ENCODE peak calls at places on chromosome 4, in five cellular contexts. J is cardiac muscle cell, O is mesendoderm, L is fibroblast of lung, A is HCT116. D is an unnamed sample.

GRCh38 chr4:174559894-174560293 is 37.6 kb upstream of the HPGD start:
- DNase-seq in L (no peak), J (no peak), A (no peak), O (peak), D (no peak)

GRCh38 chr4:43485196-43485595 is 592.7 kb downstream of the GRXCR1 start:
- DNase-seq in O (peak), A (no peak), J (no peak), L (no peak), D (no peak)

GRCh38 chr4:54230479-54231418 is 1.7 kb downstream of the PDGFRA start:
- DNase-seq in J (peak), A (no peak), O (peak), L (peak), D (no peak)

GRCh38 chr4:98780111-98780549 is 121.7 kb upstream of the TSPAN5 start:
- DNase-seq in A (no peak), J (peak), O (peak), L (peak), D (no peak)

GRCh38 chr4:108139089-108139488 is 29.6 kb downstream of the LEF1 start:
- DNase-seq in J (no peak), L (no peak), O (no peak), A (no peak), D (no peak)

GRCh38 chr4:174154455-174154854 is 129.0 kb downstream of the FBXO8 start:
- DNase-seq in A (no peak), J (peak), L (peak), O (no peak), D (peak)

GRCh38 chr4:83516042-83516772 is 19.7 kb upstream of the GPAT3 start:
- DNase-seq in O (no peak), L (peak), A (no peak), J (peak), D (peak)

GRCh38 chr4:185307136-185307950 is 88.4 kb downstream of the LRP2BP start:
- DNase-seq in L (no peak), A (no peak), J (no peak), O (peak), D (no peak)

GRCh38 chr4:57071340-57071739 is 38.8 kb downstream of the IGFBP7 start:
- DNase-seq in A (no peak), O (no peak), L (peak), J (peak), D (no peak)

GRCh38 chr4:17851921-17852320 is 41.1 kb downstream of the NCAPG start:
- DNase-seq in A (no peak), L (no peak), O (no peak), J (no peak), D (no peak)

GRCh38 chr4:84258905-84259830 is 239.9 kb downstream of the NKX6-1 start:
- DNase-seq in L (peak), J (peak), O (peak), A (peak), D (no peak)

GRCh38 chr4:139175647-139176298 is 1.2 kb downstream of the ELF2 start:
- DNase-seq in A (peak), J (no peak), L (peak), O (no peak), D (no peak)

GRCh38 chr4:138158746-138159297 is 83.3 kb downstream of the SLC7A11 start:
- DNase-seq in A (no peak), O (peak), J (peak), L (peak), D (peak)

GRCh38 chr4:140648716-140649115 is 80.0 kb upstream of the UCP1 start:
- DNase-seq in L (no peak), J (no peak), O (no peak), A (no peak), D (no peak)

GRCh38 chr4:167282171-167282864 is 48.0 kb upstream of the SPOCK3 start:
- DNase-seq in A (no peak), L (no peak), O (no peak), J (no peak), D (no peak)

GRCh38 chr4:94519019-94519418 is 67.3 kb downstream of the PDLIM5 start:
- DNase-seq in A (no peak), L (no peak), O (no peak), J (no peak), D (no peak)

GRCh38 chr4:122652379-122652778 is 31.5 kb upstream of the IL21 start:
- DNase-seq in A (peak), O (peak), L (peak), J (peak), D (no peak)

GRCh38 chr4:149887091-149887490 is 71.4 kb upstream of the IQCM start:
- DNase-seq in O (no peak), J (no peak), A (no peak), L (peak), D (no peak)

GRCh38 chr4:138659640-138660325 is 355.8 kb upstream of the NOCT start:
- DNase-seq in L (no peak), J (no peak), A (no peak), O (peak), D (no peak)

GRCh38 chr4:26434030-26434639 is 56.1 kb downstream of the CCKAR start:
- DNase-seq in O (no peak), J (peak), L (peak), A (no peak), D (no peak)

GRCh38 chr4:113278324-113278934 is 229.0 kb downstream of the ANK2 start:
- DNase-seq in O (peak), L (peak), A (peak), J (peak), D (peak)

GRCh38 chr4:60992037-60992436 is 208.1 kb upstream of the ADGRL3 start:
- DNase-seq in A (no peak), L (no peak), J (no peak), O (no peak), D (peak)

DNA sequence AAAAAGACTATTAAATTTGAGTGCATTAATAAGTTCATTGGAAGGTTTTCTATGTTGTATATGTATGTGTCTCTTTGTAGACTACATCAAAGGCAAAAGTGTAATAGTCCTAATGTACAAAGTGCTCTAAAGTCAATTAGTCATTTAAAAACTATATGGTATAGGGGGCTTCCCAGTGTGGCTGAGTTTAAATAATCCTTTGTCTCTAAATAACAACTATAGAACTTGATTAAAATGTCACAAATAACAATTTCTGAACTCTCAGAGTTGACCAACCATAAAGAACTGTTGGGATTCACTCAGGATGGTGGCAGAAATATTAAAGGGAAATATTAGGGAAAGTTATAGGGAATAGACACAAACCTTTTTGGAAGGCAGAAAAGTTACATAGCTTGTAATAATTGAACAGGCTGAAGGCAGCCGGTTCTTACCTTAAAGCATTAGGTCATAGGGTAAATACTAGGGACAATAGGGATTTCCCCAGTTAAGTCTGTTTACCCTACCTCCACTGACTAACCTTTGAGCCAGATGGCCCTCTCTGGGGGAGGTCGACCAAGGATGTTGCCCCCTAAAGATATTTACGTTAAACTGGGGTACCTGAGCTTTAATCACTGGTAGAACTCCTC is 1054.2 kb downstream of the ARAP2 start:
- DNase-seq in J (no peak), O (no peak), L (no peak), A (no peak), D (no peak)
- H3K4me3 ChIP-seq in J (no peak), O (no peak), L (no peak), A (no peak), D (no peak)

DNA sequence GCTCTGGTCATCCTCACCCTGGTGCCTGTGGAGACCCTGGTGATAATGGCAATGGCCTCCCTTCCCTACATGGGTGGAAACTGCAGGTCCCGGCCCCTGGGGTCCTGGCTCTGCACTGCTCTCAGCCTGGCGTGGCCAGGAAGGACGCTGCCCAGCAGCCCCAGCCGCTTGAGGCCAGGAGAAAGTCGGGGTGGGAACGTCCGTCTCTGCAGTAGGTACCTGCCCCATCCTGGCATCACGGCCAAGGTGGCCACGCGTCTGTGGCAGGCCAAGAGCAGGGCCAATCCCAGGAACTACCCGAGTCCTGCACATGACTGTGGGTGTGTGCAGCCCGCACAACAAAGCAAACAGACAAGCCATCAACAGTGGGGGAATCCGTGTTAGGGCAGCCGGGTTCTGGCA is 33.8 kb downstream of the FGFRL1 start:
- DNase-seq in L (no peak), J (no peak), O (no peak), A (no peak), D (no peak)
- H3K4me3 ChIP-seq in L (no peak), J (no peak), O (no peak), A (no peak), D (no peak)

GRCh38 chr4:176789955-176790354 is 2.8 kb downstream of the VEGFC start:
- DNase-seq in A (peak), O (peak), J (peak), L (peak), D (peak)
- H3K4me3 ChIP-seq in A (no peak), O (no peak), J (no peak), L (peak), D (peak)

DNA sequence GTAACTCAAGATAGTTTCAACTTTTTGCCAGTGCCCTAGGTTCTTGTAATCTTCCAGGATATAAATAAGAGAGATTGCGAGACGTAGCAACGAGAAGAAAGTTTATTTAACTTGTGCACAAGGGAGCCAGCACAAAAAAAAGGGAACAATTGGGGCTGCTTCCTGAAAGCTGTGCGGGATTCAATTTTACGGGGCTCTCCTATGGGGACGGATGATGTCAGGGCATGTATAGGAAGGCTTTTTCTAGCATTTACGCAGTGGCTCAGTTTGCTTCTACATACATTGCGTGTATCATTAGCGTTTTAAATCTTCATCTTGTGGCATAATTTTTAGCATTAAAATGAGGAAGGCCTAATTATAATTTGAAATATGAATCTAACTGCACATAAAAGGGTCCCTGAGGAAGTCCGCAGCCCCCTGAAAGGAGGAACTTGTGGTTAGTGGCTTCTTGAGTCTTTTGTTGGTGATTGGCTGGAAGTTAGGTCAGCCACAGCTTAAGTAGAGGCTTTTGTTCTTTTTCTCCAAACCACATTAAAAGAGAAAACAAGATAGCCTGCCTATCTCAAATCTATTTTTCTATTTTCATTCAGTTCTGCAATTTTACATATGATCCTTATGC is 668.2 kb upstream of the NDST4 start:
- DNase-seq in O (no peak), J (no peak), A (no peak), L (no peak), D (no peak)
- H3K4me3 ChIP-seq in O (no peak), J (no peak), A (no peak), L (no peak), D (no peak)

DNA sequence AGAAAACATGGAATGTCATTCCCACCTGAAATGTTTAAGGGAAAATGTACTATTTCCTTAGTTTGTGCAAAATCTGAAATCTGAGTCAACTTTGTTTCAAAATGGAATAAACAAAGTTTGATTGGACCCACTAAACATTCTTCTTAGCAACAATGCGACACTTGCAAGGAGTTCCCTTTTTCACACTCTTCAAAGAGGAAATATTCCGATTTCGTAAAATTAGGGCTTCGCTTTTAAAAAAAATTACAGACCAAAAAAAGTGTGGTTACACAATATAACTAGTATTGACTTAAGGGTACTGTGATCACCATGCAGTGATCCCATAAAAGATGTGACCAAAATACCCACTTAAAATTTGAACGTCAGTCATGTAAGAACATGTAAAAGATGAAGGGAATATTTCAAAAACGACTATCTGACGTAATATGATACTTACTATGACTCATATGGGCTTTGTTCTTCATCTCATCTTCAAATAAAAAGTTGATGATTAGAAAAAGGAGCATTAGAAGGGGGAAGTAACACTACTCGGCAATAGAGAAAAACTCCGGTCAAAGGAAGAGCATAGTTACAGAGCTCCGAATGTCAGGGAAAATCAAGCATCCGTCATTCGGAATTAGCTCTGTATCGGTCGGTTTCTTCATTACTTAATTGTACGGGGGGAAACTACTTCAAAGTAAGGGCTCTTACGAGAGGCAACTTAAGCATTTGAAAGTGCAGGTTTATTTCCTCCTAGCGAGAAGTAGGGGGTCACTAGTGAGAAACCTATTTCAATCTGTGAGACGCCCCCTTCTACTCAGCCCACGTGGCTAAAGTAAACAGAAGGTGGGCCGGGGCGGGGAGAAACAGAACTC is 1.4 kb upstream of the TET2 start:
- DNase-seq in L (peak), A (no peak), O (peak), J (no peak), D (no peak)
- H3K4me3 ChIP-seq in L (peak), A (peak), O (no peak), J (peak), D (peak)

DNA sequence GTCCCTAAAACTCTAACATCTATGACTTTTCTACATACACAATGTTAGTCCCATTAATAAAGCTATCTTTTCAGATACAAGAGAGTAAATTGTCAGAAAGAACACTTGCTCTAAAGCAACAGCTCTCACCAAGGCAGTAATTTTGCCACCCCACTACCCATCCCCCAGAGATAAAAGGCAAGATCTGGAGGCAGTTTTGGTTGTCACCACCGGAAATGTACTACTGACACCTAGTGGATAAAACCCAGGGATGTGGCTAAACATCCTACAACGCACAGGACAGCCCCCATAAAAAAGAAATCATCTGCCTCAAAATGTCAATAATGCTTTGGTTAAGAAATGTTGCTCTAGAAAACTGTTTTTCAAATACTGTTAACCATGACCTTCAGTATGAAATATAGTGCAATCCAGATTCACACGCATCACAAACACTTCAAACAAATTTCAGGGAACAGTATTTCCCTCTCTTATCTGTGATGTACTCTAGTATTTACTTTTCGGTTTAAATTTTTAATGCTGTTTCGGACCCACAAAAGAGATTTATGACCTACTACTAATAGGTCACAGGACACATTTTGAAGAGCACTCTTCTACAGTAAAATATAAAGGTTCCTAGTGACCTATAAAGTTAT is 5.1 kb downstream of the FBXL5 start:
- DNase-seq in A (peak), L (peak), O (peak), J (peak), D (no peak)
- H3K4me3 ChIP-seq in A (no peak), L (no peak), O (no peak), J (no peak), D (no peak)

GRCh38 chr4:155772459-155773195 is 13.8 kb downstream of the GUCY1B1 start:
- DNase-seq in A (no peak), O (peak), J (no peak), L (peak), D (no peak)

GRCh38 chr4:155768370-155768769 is 9.5 kb downstream of the GUCY1B1 start:
- DNase-seq in A (no peak), L (no peak), J (no peak), O (no peak), D (no peak)

GRCh38 chr4:155773196-155773800 is 14.5 kb downstream of the GUCY1B1 start:
- DNase-seq in J (no peak), A (no peak), L (peak), O (no peak), D (no peak)

GRCh38 chr4:155766544-155766943 is 7.7 kb downstream of the GUCY1B1 start:
- DNase-seq in O (no peak), A (no peak), J (no peak), L (no peak), D (no peak)

DNA sequence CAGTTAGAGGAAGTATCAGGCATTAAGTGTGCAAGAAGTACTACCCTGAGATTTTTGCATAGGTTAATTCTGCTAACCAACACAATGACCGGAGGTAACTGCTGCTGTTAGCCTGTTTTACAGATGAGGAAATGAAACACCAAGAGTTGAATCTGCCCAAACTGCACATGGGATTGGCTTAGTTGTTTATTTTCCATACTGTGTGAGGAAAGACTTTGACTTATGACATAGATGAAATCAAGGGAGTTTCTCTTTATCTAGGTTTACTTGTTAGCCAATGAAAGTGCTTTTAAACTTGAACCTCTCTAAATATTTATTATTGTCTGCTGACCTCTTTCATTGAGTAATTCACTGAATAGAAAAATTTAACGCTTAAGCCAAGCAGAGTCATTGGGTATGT is 10.3 kb downstream of the GUCY1B1 start:
- DNase-seq in L (peak), J (no peak), A (no peak), O (no peak), D (no peak)
- H3K4me3 ChIP-seq in L (no peak), J (no peak), A (no peak), O (no peak), D (no peak)

GRCh38 chr4:704971-705277 is 708 bp upstream of the PCGF3 start:
- DNase-seq in A (no peak), O (no peak), L (no peak), J (no peak), D (no peak)
- H3K4me3 ChIP-seq in A (peak), O (no peak), L (peak), J (no peak), D (peak)

DNA sequence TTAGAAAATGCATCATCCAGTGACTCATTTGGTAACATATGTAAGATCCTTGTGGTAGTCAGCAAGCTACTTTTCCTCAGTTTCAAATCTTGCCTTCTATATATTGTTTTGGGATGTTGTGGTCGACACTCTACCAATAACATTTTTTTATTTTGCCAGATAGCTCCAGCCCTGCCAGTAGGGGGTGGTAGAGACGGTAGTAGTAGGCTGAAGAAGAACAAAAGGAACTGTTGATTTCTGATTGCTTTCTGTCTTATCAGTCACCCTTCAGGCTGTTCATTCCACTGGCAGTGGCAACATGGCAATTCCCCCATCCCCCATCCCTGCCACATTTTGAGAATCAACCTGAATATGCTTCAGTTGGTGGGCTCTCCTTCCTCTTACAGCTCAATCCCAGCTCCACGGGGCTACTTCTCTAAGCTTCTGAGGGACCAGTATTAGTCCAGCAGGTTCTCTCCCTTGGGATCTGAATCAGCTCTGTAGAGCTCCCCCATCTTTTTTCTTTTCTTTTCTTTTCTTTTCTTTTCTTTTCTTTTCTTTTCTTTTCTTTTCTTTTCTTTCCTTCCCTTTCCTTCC is 171.5 kb upstream of the VEGFC start:
- DNase-seq in L (no peak), A (peak), O (peak), J (no peak), D (no peak)
- H3K4me3 ChIP-seq in L (no peak), A (no peak), O (no peak), J (no peak), D (no peak)

DNA sequence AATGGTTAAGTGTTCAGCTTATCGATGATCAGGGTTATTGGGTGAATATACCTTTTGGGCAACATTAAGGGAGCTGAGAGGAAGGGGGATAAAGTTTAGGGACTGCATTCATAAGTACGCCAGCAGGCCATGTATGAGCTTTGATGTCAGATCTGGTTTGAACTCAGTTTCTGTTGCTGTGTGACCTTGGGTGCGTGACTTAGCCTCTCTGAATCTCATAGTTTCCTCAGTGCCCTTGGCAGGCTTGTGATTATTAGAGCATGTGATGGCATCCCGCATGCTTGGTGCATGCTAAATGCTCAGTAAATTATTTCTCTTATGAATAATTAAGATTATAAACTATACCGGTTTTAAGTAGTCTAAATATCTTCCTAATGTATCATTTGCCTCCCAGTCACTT is 3.7 kb downstream of the TBC1D14 start:
- DNase-seq in L (no peak), A (no peak), J (no peak), O (no peak), D (no peak)
- H3K4me3 ChIP-seq in L (no peak), A (no peak), J (no peak), O (no peak), D (no peak)

D was measured in skeletal muscle cell.